ENCODE peak calls at places on chromosome X, in seven cellular contexts. One of them, this sample, is unnamed.

GRCh38 chrX:10797493-10797892 is 177.1 kb upstream of the MID1 start:
- DNase-seq in heart left ventricle: no peak
- DNase-seq in adrenal gland: no peak
- DNase-seq in spleen: no peak
- DNase-seq in uterus: no peak
- DNase-seq in body of pancreas: no peak
- DNase-seq in right lobe of liver: no peak
- DNase-seq in this sample: no peak

GRCh38 chrX:82218361-82218760 is 1016.5 kb downstream of the SH3BGRL start:
- DNase-seq in uterus: no peak
- DNase-seq in right lobe of liver: no peak
- DNase-seq in body of pancreas: no peak
- DNase-seq in adrenal gland: no peak
- DNase-seq in spleen: no peak
- DNase-seq in heart left ventricle: no peak
- DNase-seq in this sample: no peak

GRCh38 chrX:107659286-107659685 is 31.0 kb downstream of the PRPS1 start:
- DNase-seq in right lobe of liver: no peak
- DNase-seq in uterus: no peak
- DNase-seq in body of pancreas: no peak
- DNase-seq in spleen: no peak
- DNase-seq in heart left ventricle: no peak
- DNase-seq in adrenal gland: no peak
- DNase-seq in this sample: no peak

GRCh38 chrX:55717521-55718497 is at the start of gene RRAGB:
- DNase-seq in body of pancreas: peak; percentile 94
- DNase-seq in uterus: peak; percentile 95
- DNase-seq in adrenal gland: peak; percentile 92
- DNase-seq in heart left ventricle: peak; percentile 94
- DNase-seq in right lobe of liver: peak; percentile 93
- DNase-seq in spleen: peak; percentile 97
- DNase-seq in this sample: peak; percentile 95

GRCh38 chrX:73851014-73852009 is 288.3 kb downstream of the CHIC1 start:
- DNase-seq in adrenal gland: peak; percentile 88
- DNase-seq in spleen: peak; percentile 90
- DNase-seq in heart left ventricle: no peak
- DNase-seq in uterus: peak; percentile 91
- DNase-seq in right lobe of liver: peak; percentile 84
- DNase-seq in body of pancreas: peak; percentile 90
- DNase-seq in this sample: peak; percentile 84

GRCh38 chrX:17656035-17656418 is 81.3 kb upstream of the SCML1 start:
- DNase-seq in right lobe of liver: no peak
- DNase-seq in body of pancreas: no peak
- DNase-seq in heart left ventricle: peak; percentile 55
- DNase-seq in spleen: no peak
- DNase-seq in uterus: no peak
- DNase-seq in adrenal gland: no peak
- DNase-seq in this sample: no peak

GRCh38 chrX:68989865-68990606 is 161.2 kb downstream of the EFNB1 start:
- DNase-seq in body of pancreas: peak; percentile 67
- DNase-seq in right lobe of liver: no peak
- DNase-seq in spleen: no peak
- DNase-seq in heart left ventricle: peak; percentile 63
- DNase-seq in uterus: peak; percentile 30
- DNase-seq in adrenal gland: no peak
- DNase-seq in this sample: no peak

GRCh38 chrX:73944582-73944947 is 359.4 kb upstream of the ZCCHC13 start:
- DNase-seq in body of pancreas: no peak
- DNase-seq in right lobe of liver: no peak
- DNase-seq in adrenal gland: no peak
- DNase-seq in heart left ventricle: no peak
- DNase-seq in spleen: no peak
- DNase-seq in uterus: no peak
- DNase-seq in this sample: no peak

GRCh38 chrX:9312922-9313867 is 151.7 kb upstream of the TBL1X start:
- DNase-seq in body of pancreas: peak; percentile 25
- DNase-seq in spleen: peak; percentile 92
- DNase-seq in heart left ventricle: peak; percentile 64
- DNase-seq in right lobe of liver: peak; percentile 56
- DNase-seq in adrenal gland: peak; percentile 34
- DNase-seq in uterus: no peak
- DNase-seq in this sample: peak; percentile 68

GRCh38 chrX:40863671-40864070 is 128.3 kb upstream of the MED14 start:
- DNase-seq in spleen: no peak
- DNase-seq in body of pancreas: no peak
- DNase-seq in right lobe of liver: no peak
- DNase-seq in uterus: no peak
- DNase-seq in adrenal gland: no peak
- DNase-seq in heart left ventricle: no peak
- DNase-seq in this sample: no peak

GRCh38 chrX:154348114-154348531 is 26.3 kb downstream of the FLNA start:
- DNase-seq in spleen: peak; percentile 51
- DNase-seq in body of pancreas: no peak
- DNase-seq in right lobe of liver: no peak
- DNase-seq in adrenal gland: no peak
- DNase-seq in uterus: peak; percentile 46
- DNase-seq in heart left ventricle: no peak
- DNase-seq in this sample: no peak

GRCh38 chrX:4762196-4762595 is 1048.7 kb upstream of the PRKX start:
- DNase-seq in uterus: no peak
- DNase-seq in right lobe of liver: no peak
- DNase-seq in body of pancreas: no peak
- DNase-seq in heart left ventricle: no peak
- DNase-seq in adrenal gland: no peak
- DNase-seq in spleen: no peak
- DNase-seq in this sample: no peak

GRCh38 chrX:78619829-78620228 is 39.3 kb downstream of the RTL3 start:
- DNase-seq in adrenal gland: no peak
- DNase-seq in heart left ventricle: no peak
- DNase-seq in body of pancreas: no peak
- DNase-seq in spleen: no peak
- DNase-seq in uterus: no peak
- DNase-seq in right lobe of liver: no peak
- DNase-seq in this sample: no peak

GRCh38 chrX:17278961-17279360 is 96.0 kb upstream of the NHS start:
- DNase-seq in body of pancreas: no peak
- DNase-seq in heart left ventricle: no peak
- DNase-seq in adrenal gland: peak; percentile 31
- DNase-seq in spleen: no peak
- DNase-seq in right lobe of liver: no peak
- DNase-seq in uterus: no peak
- DNase-seq in this sample: no peak

GRCh38 chrX:1106478-1107210 is 105.8 kb downstream of the CRLF2 start:
- DNase-seq in body of pancreas: no peak
- DNase-seq in spleen: no peak
- DNase-seq in heart left ventricle: no peak
- DNase-seq in uterus: no peak
- DNase-seq in right lobe of liver: no peak
- DNase-seq in adrenal gland: no peak
- DNase-seq in this sample: no peak

GRCh38 chrX:1105671-1106419 is 106.6 kb downstream of the CRLF2 start:
- DNase-seq in right lobe of liver: no peak
- DNase-seq in adrenal gland: no peak
- DNase-seq in uterus: no peak
- DNase-seq in spleen: no peak
- DNase-seq in body of pancreas: no peak
- DNase-seq in heart left ventricle: no peak
- DNase-seq in this sample: no peak

GRCh38 chrX:1099146-1099770 is 113.2 kb downstream of the CRLF2 start:
- DNase-seq in right lobe of liver: no peak
- DNase-seq in uterus: no peak
- DNase-seq in spleen: peak; percentile 70
- DNase-seq in heart left ventricle: no peak
- DNase-seq in adrenal gland: no peak
- DNase-seq in body of pancreas: no peak
- DNase-seq in this sample: peak; percentile 26

GRCh38 chrX:1102786-1103185 is 109.7 kb downstream of the CRLF2 start:
- DNase-seq in body of pancreas: no peak
- DNase-seq in adrenal gland: no peak
- DNase-seq in right lobe of liver: no peak
- DNase-seq in spleen: peak; percentile 16
- DNase-seq in heart left ventricle: no peak
- DNase-seq in uterus: no peak
- DNase-seq in this sample: peak; percentile 2

GRCh38 chrX:1103360-1103759 is 109.1 kb downstream of the CRLF2 start:
- DNase-seq in spleen: peak; percentile 17
- DNase-seq in heart left ventricle: no peak
- DNase-seq in adrenal gland: no peak
- DNase-seq in right lobe of liver: no peak
- DNase-seq in body of pancreas: no peak
- DNase-seq in uterus: no peak
- DNase-seq in this sample: no peak
- H3K27me3 ChIP-seq in spleen: peaks cover 9% of the 10 kb centered on the region
- H3K27me3 ChIP-seq in heart left ventricle: peaks cover 13% of the 10 kb centered on the region
- H3K27me3 ChIP-seq in adrenal gland: peaks cover 9% of the 10 kb centered on the region
- H3K27me3 ChIP-seq in right lobe of liver: no peaks in the 10 kb centered on the region
- H3K27me3 ChIP-seq in body of pancreas: no peaks in the 10 kb centered on the region
- H3K27me3 ChIP-seq in uterus: no peaks in the 10 kb centered on the region
- H3K27me3 ChIP-seq in this sample: no peaks in the 10 kb centered on the region

GRCh38 chrX:45517090-45517973 is 316.7 kb upstream of the DIPK2B start:
- DNase-seq in adrenal gland: no peak
- DNase-seq in right lobe of liver: no peak
- DNase-seq in spleen: no peak
- DNase-seq in heart left ventricle: no peak
- DNase-seq in uterus: no peak
- DNase-seq in body of pancreas: no peak
- DNase-seq in this sample: no peak
- TF ChIP-seq POLR2A in adrenal gland: no peak
- TF ChIP-seq POLR2A in right lobe of liver: no peak
- TF ChIP-seq POLR2A in spleen: no peak
- TF ChIP-seq POLR2A in heart left ventricle: no peak
- TF ChIP-seq POLR2A in uterus: no peak
- TF ChIP-seq POLR2A in body of pancreas: no peak
- TF ChIP-seq POLR2A in this sample: no peak

DNA sequence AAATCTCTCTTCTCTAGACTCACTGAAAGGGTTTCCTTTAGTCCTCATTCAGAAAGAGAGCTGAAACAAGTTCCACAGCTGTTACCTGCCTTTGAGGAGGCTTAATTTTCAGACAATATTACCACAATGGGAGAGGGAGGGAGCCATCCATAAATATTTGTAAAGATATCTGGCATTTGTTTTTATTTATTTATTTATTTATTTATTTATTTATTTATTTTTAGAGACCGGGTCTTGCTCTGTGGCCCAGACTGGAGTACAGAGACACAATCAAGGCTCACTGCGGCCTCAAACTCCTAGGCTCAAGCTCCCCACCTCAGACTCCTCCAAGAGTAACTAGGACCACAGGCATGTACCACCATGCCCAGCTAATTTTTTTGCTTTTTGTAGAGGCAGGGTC is 80.7 kb downstream of the SLC9A7 start:
- DNase-seq in uterus: no peak
- DNase-seq in adrenal gland: no peak
- DNase-seq in heart left ventricle: no peak
- DNase-seq in spleen: no peak
- DNase-seq in body of pancreas: no peak
- DNase-seq in right lobe of liver: no peak
- DNase-seq in this sample: no peak
- H3K36me3 ChIP-seq in uterus: no peaks in the 10 kb centered on the region
- H3K36me3 ChIP-seq in adrenal gland: no peaks in the 10 kb centered on the region
- H3K36me3 ChIP-seq in heart left ventricle: no peaks in the 10 kb centered on the region
- H3K36me3 ChIP-seq in spleen: no peaks in the 10 kb centered on the region
- H3K36me3 ChIP-seq in body of pancreas: no peaks in the 10 kb centered on the region
- H3K36me3 ChIP-seq in right lobe of liver: no peaks in the 10 kb centered on the region
- H3K36me3 ChIP-seq in this sample: no peaks in the 10 kb centered on the region

GRCh38 chrX:76064825-76065224 is 108.0 kb upstream of the PBDC1 start:
- DNase-seq in body of pancreas: no peak
- DNase-seq in right lobe of liver: no peak
- DNase-seq in uterus: no peak
- DNase-seq in adrenal gland: no peak
- DNase-seq in spleen: no peak
- DNase-seq in heart left ventricle: no peak
- DNase-seq in this sample: no peak
- H3K27me3 ChIP-seq in body of pancreas: no peaks in the 10 kb centered on the region
- H3K27me3 ChIP-seq in right lobe of liver: peaks cover 11% of the 10 kb centered on the region
- H3K27me3 ChIP-seq in uterus: no peaks in the 10 kb centered on the region
- H3K27me3 ChIP-seq in adrenal gland: peaks cover 5% of the 10 kb centered on the region
- H3K27me3 ChIP-seq in spleen: no peaks in the 10 kb centered on the region
- H3K27me3 ChIP-seq in heart left ventricle: no peaks in the 10 kb centered on the region
- H3K27me3 ChIP-seq in this sample: no peaks in the 10 kb centered on the region

DNA sequence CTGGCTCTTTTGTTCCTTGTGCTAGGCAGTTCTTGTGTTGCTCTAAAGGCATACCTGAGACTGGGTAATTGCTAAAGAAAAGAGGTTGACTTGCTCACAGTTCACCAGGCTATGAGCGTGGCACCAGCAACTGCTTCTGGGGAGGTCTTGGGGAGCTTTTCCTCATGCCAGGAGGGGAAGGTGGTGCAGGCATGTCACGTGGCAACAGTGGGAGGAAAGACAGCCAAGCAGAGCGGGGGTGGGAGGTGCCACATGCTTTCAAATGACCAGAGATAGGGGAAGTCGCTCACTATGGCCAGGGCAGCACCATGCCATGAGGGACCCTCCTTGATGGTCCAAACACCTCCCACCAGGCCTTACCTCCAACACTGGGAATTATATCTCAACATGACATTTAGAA is 4.7 kb downstream of the MAGEB17 start:
- DNase-seq in spleen: no peak
- DNase-seq in uterus: no peak
- DNase-seq in body of pancreas: no peak
- DNase-seq in heart left ventricle: no peak
- DNase-seq in right lobe of liver: no peak
- DNase-seq in adrenal gland: no peak
- DNase-seq in this sample: no peak
- TF ChIP-seq POLR2A in spleen: no peak
- TF ChIP-seq POLR2A in uterus: no peak
- TF ChIP-seq POLR2A in body of pancreas: no peak
- TF ChIP-seq POLR2A in heart left ventricle: no peak
- TF ChIP-seq POLR2A in right lobe of liver: no peak
- TF ChIP-seq POLR2A in adrenal gland: no peak
- TF ChIP-seq POLR2A in this sample: no peak